ENCODE peak calls at places on chromosomes 5 and 9, in nine cellular contexts. H is OCI-LY7, Q is hepatocyte, P is PC-3, Y is neural progenitor cell, I is GM23248, F is MM.1S, U is HCT116, G is SK-N-SH. B is an unnamed sample. For H3K4me1, the result is how much of the 10 kb centered on the place peaks cover.

GRCh38 chr9:99140685-99141314 is 35.9 kb downstream of the TGFBR1 start:
- DNase-seq in H (peak), Q (peak), P (peak), Y (peak), I (peak), F (peak), U (peak), G (peak), B (peak)

GRCh38 chr9:33285502-33285901 is 4.8 kb upstream of the NFX1 start:
- DNase-seq in H (no peak), Q (no peak), P (no peak), Y (no peak), I (no peak), F (no peak), U (no peak), G (no peak), B (no peak)

GRCh38 chr5:134592141-134592746 is 40.4 kb downstream of the SAR1B start:
- DNase-seq in H (peak), Q (no peak), P (peak), Y (no peak), I (peak), F (peak), U (no peak), G (no peak), B (peak)

GRCh38 chr9:130680836-130681768 is 12.5 kb upstream of the EXOSC2 start:
- DNase-seq in H (peak), Q (peak), P (peak), Y (peak), I (peak), F (peak), U (peak), G (peak), B (peak)

GRCh38 chr9:136572003-136572595 is 26.3 kb upstream of the NOTCH1 start:
- DNase-seq in H (no peak), Q (peak), P (peak), Y (peak), I (no peak), F (no peak), U (no peak), G (no peak), B (peak)

GRCh38 chr9:126173929-126174328 is 152.7 kb upstream of the MVB12B start:
- DNase-seq in H (no peak), Q (no peak), P (no peak), Y (no peak), I (no peak), F (no peak), U (no peak), G (no peak), B (no peak)

GRCh38 chr5:56319281-56320242 is 86.4 kb upstream of the ANKRD55 start:
- DNase-seq in H (no peak), Q (no peak), P (no peak), Y (no peak), I (peak), F (no peak), U (no peak), G (no peak), B (no peak)

GRCh38 chr5:160469156-160470144 is 47.8 kb downstream of the PTTG1 start:
- DNase-seq in H (no peak), Q (no peak), P (no peak), Y (no peak), I (no peak), F (peak), U (no peak), G (no peak), B (no peak)

GRCh38 chr9:107360098-107360497 is 77.0 kb downstream of the RAD23B start:
- DNase-seq in H (no peak), Q (no peak), P (no peak), Y (no peak), I (peak), F (no peak), U (no peak), G (no peak), B (no peak)

GRCh38 chr5:76682395-76682794 is 33.5 kb upstream of the F2R start:
- DNase-seq in H (no peak), Q (no peak), P (no peak), Y (no peak), I (no peak), F (no peak), U (no peak), G (no peak), B (no peak)

GRCh38 chr5:142797420-142797819 is 27.2 kb downstream of the ARHGAP26 start:
- DNase-seq in H (no peak), Q (no peak), P (no peak), Y (no peak), I (no peak), F (peak), U (no peak), G (no peak), B (peak)

GRCh38 chr9:110464321-110464720 is 115.2 kb downstream of the SVEP1 start:
- DNase-seq in H (peak), Q (no peak), P (no peak), Y (no peak), I (no peak), F (peak), U (no peak), G (no peak), B (peak)

GRCh38 chr5:165869066-165869465 is 2363.6 kb downstream of the MAT2B start:
- DNase-seq in H (no peak), Q (no peak), P (no peak), Y (no peak), I (no peak), F (no peak), U (no peak), G (no peak), B (no peak)

GRCh38 chr5:1400936-1401335 is 44.3 kb downstream of the SLC6A3 start:
- DNase-seq in H (no peak), Q (no peak), P (no peak), Y (no peak), I (no peak), F (no peak), U (no peak), G (no peak), B (no peak)

GRCh38 chr9:93087971-93088655 is 7.9 kb upstream of the CARD19 start:
- DNase-seq in H (no peak), Q (peak), P (no peak), Y (peak), I (no peak), F (no peak), U (no peak), G (peak), B (no peak)

GRCh38 chr5:85648495-85648894 is 969.2 kb upstream of the COX7C start:
- DNase-seq in H (no peak), Q (no peak), P (no peak), Y (no peak), I (no peak), F (no peak), U (no peak), G (no peak), B (no peak)

GRCh38 chr9:72980183-72980582 is 27.3 kb upstream of the ALDH1A1 start:
- DNase-seq in H (no peak), Q (no peak), P (no peak), Y (no peak), I (no peak), F (no peak), U (no peak), G (no peak), B (no peak)

DNA sequence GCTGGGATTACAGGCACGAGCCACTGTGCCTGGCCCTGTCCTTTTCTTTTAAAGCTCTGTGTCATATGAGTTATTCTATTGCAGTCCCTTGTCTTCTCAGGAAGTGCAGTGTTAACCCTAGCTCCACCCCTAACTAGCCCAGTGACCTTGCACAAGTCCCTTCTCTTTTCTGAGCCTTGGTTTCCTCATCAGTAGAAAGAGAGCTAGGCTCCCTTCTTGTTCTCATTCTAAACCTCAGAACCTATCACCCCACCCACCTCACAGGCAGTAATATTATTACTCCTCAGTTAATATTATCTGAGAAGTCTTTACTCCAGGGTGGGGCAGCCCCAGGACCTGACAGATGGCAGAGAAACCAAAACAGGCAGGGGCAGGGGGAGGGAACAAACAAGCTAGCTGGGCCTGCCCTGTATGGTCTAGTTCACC is 7.2 kb downstream of the CYFIP2 start:
- DNase-seq in H (peak), Q (no peak), P (no peak), Y (no peak), I (no peak), F (peak), U (no peak), G (no peak), B (no peak)
- H3K4me1 ChIP-seq in H (half or more), Q (under half), P (under half), Y (under half), I (under half), F (half or more), U (under half), G (under half), B (under half)

GRCh38 chr9:91586282-91586681 is 162.7 kb upstream of the NFIL3 start:
- DNase-seq in H (no peak), Q (no peak), P (no peak), Y (no peak), I (no peak), F (no peak), U (no peak), G (no peak), B (no peak)
- TF ChIP-seq EZH2phosphoT487 in H (no peak), Q (no peak), P (no peak), Y (no peak), I (no peak), F (no peak), U (no peak), G (no peak), B (no peak)

DNA sequence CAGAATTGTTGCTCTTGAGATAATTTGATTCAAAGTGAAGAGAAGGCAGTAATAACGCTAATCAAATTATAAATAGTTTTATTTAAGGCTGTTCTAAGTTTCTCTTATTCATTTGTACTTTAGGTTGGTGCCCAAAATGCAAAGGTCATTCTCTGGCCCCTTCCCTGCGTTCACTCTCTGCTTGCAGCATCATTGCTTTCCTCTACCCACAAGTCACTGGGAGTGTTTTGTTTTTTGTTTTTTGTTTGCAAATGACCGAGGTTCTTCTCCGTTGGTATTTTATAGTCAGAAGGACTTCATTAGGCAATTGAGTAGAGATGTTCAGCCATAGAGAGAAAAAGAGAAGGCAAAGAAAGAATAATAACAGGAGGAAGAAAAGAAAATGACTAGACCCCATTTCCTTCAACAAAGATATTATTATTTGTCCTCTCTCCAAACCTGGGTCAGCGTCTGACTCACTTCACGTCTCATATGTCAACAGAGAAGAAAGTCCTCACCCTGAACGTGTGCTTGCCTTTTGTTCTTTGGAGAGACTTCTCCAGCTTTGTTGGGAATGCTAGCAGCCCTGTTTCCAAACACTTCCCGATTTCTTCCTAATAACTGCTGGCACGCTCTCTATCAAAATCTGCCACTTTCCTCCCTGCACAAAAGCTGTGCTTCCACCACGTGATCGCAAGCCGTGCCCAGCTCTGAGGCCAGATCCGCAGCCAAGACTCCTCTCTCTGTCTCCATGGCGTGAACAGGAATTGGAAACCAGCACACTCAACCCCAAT is 119.8 kb downstream of the EBF1 start:
- DNase-seq in H (no peak), Q (no peak), P (peak), Y (peak), I (peak), F (no peak), U (no peak), G (no peak), B (peak)
- H3K4me1 ChIP-seq in H (under half), Q (under half), P (under half), Y (under half), I (under half), F (under half), U (under half), G (under half), B (under half)

GRCh38 chr9:77471572-77471971 is 176.6 kb downstream of the GNA14 start:
- DNase-seq in H (no peak), Q (no peak), P (no peak), Y (no peak), I (no peak), F (no peak), U (no peak), G (no peak), B (no peak)

GRCh38 chr9:77474903-77475302 is 173.2 kb downstream of the GNA14 start:
- DNase-seq in H (no peak), Q (no peak), P (no peak), Y (no peak), I (no peak), F (no peak), U (no peak), G (no peak), B (no peak)

GRCh38 chr9:77472646-77473045 is 175.5 kb downstream of the GNA14 start:
- DNase-seq in H (no peak), Q (no peak), P (no peak), Y (no peak), I (no peak), F (no peak), U (no peak), G (no peak), B (no peak)

DNA sequence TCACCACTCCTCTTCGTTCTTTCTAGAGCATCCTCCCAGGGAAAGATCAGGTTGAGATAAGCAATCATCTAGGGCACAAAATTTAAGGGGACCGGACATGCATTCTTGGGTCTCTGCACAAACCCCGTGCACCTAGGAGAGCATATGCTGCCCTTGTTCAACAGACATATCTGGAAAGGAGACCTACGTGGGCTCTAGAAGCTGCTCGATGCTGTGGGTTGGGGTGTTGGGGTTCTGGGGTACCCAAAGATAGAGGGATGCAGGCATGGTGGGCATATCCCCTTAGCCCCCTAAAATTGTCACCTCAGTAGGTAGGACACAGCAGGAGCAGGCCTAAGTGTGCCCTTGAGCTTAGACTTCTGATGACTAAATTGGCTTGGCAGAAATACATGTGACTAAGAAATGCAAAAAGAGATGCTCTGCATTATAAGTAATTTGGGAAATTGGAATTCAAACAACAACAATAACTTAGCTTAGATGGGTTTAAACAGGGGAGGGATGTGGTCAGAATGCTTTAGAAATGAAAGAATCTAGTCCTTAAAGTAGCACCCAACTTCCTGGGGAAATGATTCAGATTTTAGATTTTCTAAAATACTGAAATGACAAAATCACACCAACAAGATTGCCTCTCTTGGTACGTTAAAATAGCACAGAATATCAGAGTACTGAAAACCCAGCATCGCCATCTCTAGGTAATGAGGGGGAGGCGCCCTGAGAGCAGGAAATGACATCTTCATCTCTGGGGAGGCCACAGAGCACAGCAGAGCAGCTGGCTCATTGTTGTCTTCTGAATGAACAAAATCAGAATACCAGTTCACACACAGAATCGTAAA is 172.3 kb downstream of the GNA14 start:
- DNase-seq in H (peak), Q (no peak), P (no peak), Y (no peak), I (peak), F (peak), U (no peak), G (no peak), B (peak)
- TF ChIP-seq EZH2phosphoT487 in H (no peak), Q (no peak), P (no peak), Y (no peak), I (no peak), F (no peak), U (no peak), G (no peak), B (no peak)

GRCh38 chr5:73370076-73370475 is 78.5 kb downstream of the FOXD1 start:
- DNase-seq in H (no peak), Q (no peak), P (no peak), Y (no peak), I (peak), F (no peak), U (no peak), G (no peak), B (no peak)
- H3K4me1 ChIP-seq in H (under half), Q (under half), P (under half), Y (under half), I (half or more), F (under half), U (under half), G (under half), B (under half)

DNA sequence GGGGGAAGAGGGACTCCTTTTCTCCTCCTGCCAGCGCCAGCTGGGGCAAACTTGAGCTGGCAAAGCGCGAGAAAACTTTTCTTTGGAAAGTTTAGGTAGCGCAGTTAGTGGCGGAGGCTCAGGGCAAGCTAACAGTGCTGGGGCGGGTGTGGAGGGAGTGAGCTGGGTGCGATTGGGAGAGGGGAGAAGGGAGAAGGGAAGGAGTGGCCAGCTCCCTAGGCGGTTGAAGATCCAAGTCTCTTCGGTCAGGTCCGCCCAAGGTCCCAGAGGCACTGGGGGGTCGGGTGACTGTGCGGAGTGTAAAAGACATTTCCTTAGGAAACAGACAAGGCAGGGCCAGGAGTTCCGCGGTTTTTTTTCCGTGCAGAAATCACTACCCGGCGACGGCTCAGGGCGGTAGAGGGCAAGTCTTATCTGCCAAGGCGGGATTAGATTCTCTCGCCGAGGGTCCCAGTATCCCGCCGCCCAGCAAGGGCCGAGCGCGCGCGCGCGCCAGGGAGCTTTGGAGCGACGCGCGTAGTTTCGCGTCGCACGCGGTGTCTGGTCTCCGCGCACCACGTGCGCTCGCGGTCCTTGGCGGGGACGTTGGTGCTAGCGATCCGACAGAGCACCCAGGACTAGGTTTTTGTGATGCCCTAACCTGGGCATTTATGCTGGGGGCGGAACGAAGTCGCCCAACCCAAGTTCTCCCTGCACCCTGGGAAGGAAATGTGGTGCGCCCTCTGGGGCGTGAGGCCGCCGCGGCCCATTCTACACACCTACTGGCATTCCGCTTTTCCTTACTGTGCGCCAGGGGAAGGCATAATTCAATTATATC is 33.7 kb upstream of the NFIB start:
- DNase-seq in H (no peak), Q (no peak), P (peak), Y (peak), I (peak), F (no peak), U (no peak), G (peak), B (peak)
- TF ChIP-seq EZH2phosphoT487 in H (no peak), Q (no peak), P (no peak), Y (peak), I (peak), F (no peak), U (no peak), G (no peak), B (peak)

GRCh38 chr5:131392461-131393095 is 128.7 kb downstream of the CDC42SE2 start:
- DNase-seq in H (no peak), Q (no peak), P (no peak), Y (no peak), I (no peak), F (no peak), U (no peak), G (no peak), B (no peak)
- H3K4me1 ChIP-seq in H (under half), Q (under half), P (under half), Y (under half), I (under half), F (under half), U (under half), G (under half), B (under half)

DNA sequence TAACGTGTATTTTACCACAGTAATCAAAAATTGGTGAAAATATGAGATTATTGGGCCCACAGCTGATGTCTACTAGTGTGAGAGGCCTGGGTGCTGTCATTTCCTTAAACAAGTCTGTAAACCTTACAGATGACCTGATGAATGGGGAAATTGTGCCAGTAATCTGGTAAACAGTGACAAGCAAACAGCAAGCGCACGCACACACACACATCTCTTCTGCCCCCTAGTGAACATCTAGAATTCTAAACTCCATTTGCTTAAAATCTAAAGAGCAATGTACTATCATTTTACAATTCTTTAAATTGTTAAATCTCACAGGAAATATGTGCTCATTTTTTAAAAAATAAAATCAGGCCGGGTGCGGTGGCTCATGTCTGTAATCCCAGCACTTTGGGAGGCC is 7.5 kb upstream of the RAPGEF1 start:
- DNase-seq in H (peak), Q (peak), P (peak), Y (peak), I (peak), F (peak), U (no peak), G (peak), B (peak)
- TF ChIP-seq EZH2phosphoT487 in H (no peak), Q (no peak), P (no peak), Y (no peak), I (no peak), F (no peak), U (no peak), G (no peak), B (no peak)

GRCh38 chr5:78526049-78526525 is 122.5 kb downstream of the LHFPL2 start:
- DNase-seq in H (no peak), Q (no peak), P (peak), Y (no peak), I (peak), F (no peak), U (no peak), G (no peak), B (no peak)
- H3K4me1 ChIP-seq in H (under half), Q (under half), P (under half), Y (under half), I (half or more), F (under half), U (under half), G (under half), B (under half)

B was measured in GM23338.